ENCODE peak calls at places on chromosomes 4 and X, in five cellular contexts. H is AG09309, F is psoas muscle, G is uterus, Q is astrocyte of the cerebellum. W is an unnamed sample.

GRCh38 chr4:8534129-8534528 is 46.1 kb upstream of the GPR78 start:
- DNase-seq in H (no peak), F (no peak), G (no peak), Q (peak; percentile 59), W (peak; percentile 91)

GRCh38 chr4:125397226-125397625 is 82.5 kb downstream of the FAT4 start:
- DNase-seq in H (no peak), F (no peak), G (no peak), Q (no peak), W (no peak)

GRCh38 chr4:82753725-82754410 is 44.7 kb downstream of the SCD5 start:
- DNase-seq in H (no peak), F (no peak), G (no peak), Q (no peak), W (no peak)

GRCh38 chr4:168585168-168586091 is 88.6 kb downstream of the PALLD start:
- DNase-seq in H (peak; percentile 47), F (peak; percentile 85), G (peak; percentile 92), Q (peak; percentile 74), W (no peak)

GRCh38 chrX:13545731-13546130 is 23.7 kb upstream of the EGFL6 start:
- DNase-seq in H (no peak), F (no peak), G (no peak), Q (no peak), W (no peak)

GRCh38 chrX:135185795-135186443 is 14.7 kb upstream of the CT55 start:
- DNase-seq in H (peak; percentile 34), F (no peak), G (no peak), Q (peak; percentile 3), W (peak; percentile 37)

GRCh38 chrX:123906557-123907316 is 46.9 kb downstream of the XIAP start:
- DNase-seq in H (no peak), F (peak; percentile 58), G (no peak), Q (no peak), W (peak; percentile 58)

GRCh38 chrX:26788402-26788998 is 572.5 kb downstream of the MAGEB5 start:
- DNase-seq in H (no peak), F (no peak), G (no peak), Q (no peak), W (no peak)

GRCh38 chr4:181909368-181909767 is 333.8 kb upstream of the TENM3 start:
- DNase-seq in H (peak; percentile 55), F (no peak), G (no peak), Q (peak; percentile 40), W (no peak)

GRCh38 chr4:175033162-175033561 is 115.0 kb downstream of the ADAM29 start:
- DNase-seq in H (no peak), F (no peak), G (no peak), Q (no peak), W (no peak)

GRCh38 chr4:119300072-119300387 is 21.9 kb downstream of the FABP2 start:
- DNase-seq in H (no peak), F (peak; percentile 62), G (peak; percentile 55), Q (peak; percentile 9), W (no peak)

GRCh38 chr4:177118596-177118995 is 191.1 kb upstream of the NEIL3 start:
- DNase-seq in H (peak; percentile 97), F (no peak), G (peak; percentile 46), Q (peak; percentile 93), W (no peak)

GRCh38 chr4:40856836-40857362 is 107.1 kb downstream of the NSUN7 start:
- DNase-seq in H (no peak), F (peak; percentile 82), G (peak; percentile 20), Q (no peak), W (no peak)

DNA sequence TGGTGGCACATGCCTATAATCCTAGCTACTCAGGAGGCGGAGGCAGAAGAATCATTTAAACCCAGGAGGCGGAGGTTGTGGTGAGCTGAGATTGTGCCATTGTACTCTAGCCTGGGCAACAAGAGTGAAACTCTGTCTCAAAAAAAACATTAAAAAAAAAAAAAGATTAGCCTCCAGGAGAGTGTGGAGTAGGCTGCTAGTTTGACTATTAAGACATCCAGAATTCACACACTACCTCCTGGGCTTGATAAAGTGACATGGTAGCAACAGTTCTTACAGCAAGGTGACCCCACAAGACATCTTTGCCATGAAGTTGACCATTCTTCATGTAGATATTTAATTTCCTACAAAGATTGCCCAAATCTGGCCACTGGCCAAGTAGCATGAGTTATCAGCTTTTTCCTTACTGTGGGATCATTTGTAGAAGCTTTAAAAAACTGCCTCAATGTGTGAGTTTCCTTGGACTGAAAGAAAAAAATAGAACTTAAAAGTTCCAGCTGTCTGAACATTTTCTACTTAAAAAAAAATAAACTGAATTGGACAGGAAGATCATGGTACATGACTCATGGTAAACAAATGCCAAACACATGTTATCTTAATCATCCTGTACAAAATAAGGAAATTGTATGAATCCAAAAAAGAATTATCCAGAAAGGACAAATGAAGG is 35.3 kb upstream of the SPRY1 start:
- DNase-seq in H (peak; percentile 60), F (no peak), G (no peak), Q (peak; percentile 43), W (no peak)
- H3K4me3 ChIP-seq in H (no peak overlapping the region), F (no peak overlapping the region), G (no peak overlapping the region), Q (no peak overlapping the region), W (no peak overlapping the region)

DNA sequence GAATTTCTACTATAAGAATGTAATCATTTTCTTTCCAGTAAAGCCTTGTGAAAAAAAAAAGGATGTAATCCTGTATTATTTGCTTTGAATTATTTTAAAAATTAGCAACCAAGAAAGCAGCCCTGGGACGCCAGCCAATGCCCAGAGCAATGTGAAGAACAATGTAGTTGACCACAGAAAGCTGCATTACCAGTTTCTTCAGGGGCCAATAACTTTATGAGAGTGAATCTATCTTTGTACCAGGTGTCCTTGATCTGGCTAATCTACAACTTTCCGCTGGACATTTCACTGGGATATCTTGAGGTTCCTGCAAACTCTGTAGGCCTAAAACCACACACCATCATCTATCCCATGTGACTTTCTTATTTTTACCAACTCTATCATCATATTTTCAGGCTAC is 7.6 kb upstream of the KLHL2 start:
- DNase-seq in H (no peak), F (no peak), G (no peak), Q (peak; percentile 56), W (no peak)
- H3K4me3 ChIP-seq in H (no peak overlapping the region), F (no peak overlapping the region), G (no peak overlapping the region), Q (no peak overlapping the region), W (no peak overlapping the region)

GRCh38 chr4:89303177-89303576 is 4.4 kb downstream of the GPRIN3 start:
- DNase-seq in H (no peak), F (no peak), G (no peak), Q (no peak), W (no peak)
- H3K4me3 ChIP-seq in H (no peak overlapping the region), F (no peak overlapping the region), G (no peak overlapping the region), Q (no peak overlapping the region), W (no peak overlapping the region)

GRCh38 chr4:139887962-139888735 is 222.5 kb downstream of the MGST2 start:
- DNase-seq in H (no peak), F (no peak), G (no peak), Q (no peak), W (no peak)

GRCh38 chr4:139884438-139884837 is 218.8 kb downstream of the MGST2 start:
- DNase-seq in H (no peak), F (no peak), G (no peak), Q (no peak), W (no peak)

GRCh38 chr4:139889194-139889762 is 223.7 kb downstream of the MGST2 start:
- DNase-seq in H (no peak), F (no peak), G (no peak), Q (no peak), W (no peak)

GRCh38 chr4:139887378-139887801 is 221.8 kb downstream of the MGST2 start:
- DNase-seq in H (no peak), F (no peak), G (no peak), Q (no peak), W (no peak)

GRCh38 chr4:139886798-139887197 is 221.2 kb downstream of the MGST2 start:
- DNase-seq in H (no peak), F (no peak), G (no peak), Q (no peak), W (peak; percentile 19)
- H3K4me3 ChIP-seq in H (no peak overlapping the region), F (peak overlapping the region; percentile 13), G (peak overlapping the region; percentile 9), Q (no peak overlapping the region), W (peak overlapping the region; percentile 50)

DNA sequence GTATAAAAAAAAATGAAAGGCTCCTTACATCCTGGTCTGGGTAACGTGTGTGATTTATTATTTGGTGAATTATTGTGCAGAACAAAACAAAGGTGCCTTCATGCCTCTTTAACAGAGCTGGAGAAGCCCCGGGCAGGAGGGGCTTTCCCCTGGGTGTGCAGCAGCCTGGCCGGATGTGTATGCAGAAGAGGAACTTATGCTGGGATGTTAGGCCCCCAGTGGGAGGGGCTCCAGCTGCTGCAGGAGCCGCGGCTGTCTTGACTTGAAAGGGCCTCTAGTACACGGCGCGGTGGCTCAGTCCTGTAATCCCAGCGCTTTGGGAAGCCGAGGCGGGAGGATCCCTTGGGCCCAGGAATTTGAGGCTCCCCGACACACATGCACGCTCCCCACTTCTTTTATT is 16.0 kb downstream of the CCNQ start:
- DNase-seq in H (no peak), F (no peak), G (no peak), Q (no peak), W (no peak)
- H3K4me3 ChIP-seq in H (no peak overlapping the region), F (no peak overlapping the region), G (no peak overlapping the region), Q (no peak overlapping the region), W (no peak overlapping the region)

DNA sequence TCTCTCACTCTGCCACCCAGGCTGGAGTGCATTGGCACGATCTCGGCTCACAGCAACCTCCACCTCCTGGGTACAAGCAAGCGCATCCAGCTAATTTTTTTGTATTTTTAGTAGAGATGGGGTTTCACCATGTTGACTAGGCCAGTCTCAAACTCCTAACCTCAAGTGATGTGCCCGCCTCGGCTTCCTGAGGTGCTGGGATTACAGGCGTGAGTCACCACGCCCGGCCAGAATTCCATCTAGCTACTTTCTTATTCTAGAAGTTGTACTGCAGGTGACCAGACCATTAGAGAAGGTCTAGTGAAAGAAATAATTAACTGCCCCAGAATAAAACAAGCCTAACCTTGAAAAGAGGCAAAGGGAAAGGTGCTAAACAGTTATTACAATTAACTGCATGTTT is 2.2 kb downstream of the LRBA start:
- DNase-seq in H (no peak), F (no peak), G (no peak), Q (no peak), W (no peak)
- H3K4me3 ChIP-seq in H (no peak overlapping the region), F (peak overlapping the region; percentile 98), G (no peak overlapping the region), Q (no peak overlapping the region), W (peak overlapping the region; percentile 66)

DNA sequence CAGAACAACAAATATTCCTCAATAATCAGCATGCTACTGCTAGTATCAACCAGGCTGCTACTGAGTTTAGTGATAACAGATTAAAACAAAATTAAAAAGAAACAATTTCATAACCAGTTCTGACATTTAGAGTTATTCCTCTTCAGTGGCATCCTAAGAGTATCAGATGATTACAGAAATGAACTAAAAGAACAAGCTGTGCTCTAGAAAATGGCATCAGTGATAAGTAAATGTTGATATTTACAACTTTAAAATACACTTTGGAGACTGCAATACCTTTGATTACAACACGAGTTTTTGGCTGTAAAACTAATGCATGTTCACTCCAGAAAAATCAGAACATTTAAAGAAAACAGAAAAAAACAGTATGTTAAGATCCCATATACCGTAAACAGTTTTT is 72.9 kb downstream of the ADGRA3 start:
- DNase-seq in H (no peak), F (no peak), G (no peak), Q (no peak), W (no peak)
- H3K4me3 ChIP-seq in H (no peak overlapping the region), F (no peak overlapping the region), G (no peak overlapping the region), Q (no peak overlapping the region), W (no peak overlapping the region)

DNA sequence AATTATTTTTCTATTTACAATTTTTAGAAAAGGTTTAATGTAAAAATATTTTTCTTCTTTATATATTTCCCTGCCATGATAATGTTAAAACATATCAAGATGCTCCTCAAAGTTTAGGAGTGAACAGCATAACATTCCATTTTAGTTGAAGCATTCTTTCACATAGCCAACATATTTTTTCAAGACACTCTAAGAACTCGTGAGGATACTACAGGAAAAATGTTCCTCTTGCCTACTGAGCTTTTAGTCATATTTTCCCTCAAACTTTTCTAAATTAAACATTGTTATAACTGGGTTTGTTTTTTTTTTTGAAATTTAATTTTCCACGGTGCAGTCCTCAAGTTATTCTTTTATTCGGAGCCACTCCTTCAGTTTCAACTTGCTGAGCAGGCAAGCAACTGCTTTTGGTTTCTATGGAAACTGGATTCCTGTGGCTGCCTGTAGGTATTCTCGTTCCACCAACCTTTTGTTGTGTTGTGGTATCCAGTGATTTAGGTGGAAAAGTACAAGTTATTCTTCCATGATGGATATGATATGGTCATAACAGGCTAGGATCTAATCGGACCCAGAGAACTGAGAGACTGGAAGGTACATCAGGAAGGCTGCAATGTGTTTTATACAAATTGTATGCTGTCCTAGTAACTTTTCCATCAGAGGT is 248.0 kb downstream of the TRIML1 start:
- DNase-seq in H (no peak), F (no peak), G (no peak), Q (peak; percentile 37), W (no peak)
- H3K4me3 ChIP-seq in H (no peak overlapping the region), F (no peak overlapping the region), G (no peak overlapping the region), Q (no peak overlapping the region), W (no peak overlapping the region)

W was measured in LNCaP clone FGC.